ENCODE peak calls at places on chromosomes 5 and 9, in four cellular contexts. One of them, this sample, is unnamed.

GRCh38 chr5:150498971-150499370 is 9.0 kb upstream of the NDST1 start:
- DNase-seq in cardiac muscle cell: no peak
- DNase-seq in Caki2: no peak
- DNase-seq in GM04504: no peak
- DNase-seq in this sample: no peak

GRCh38 chr9:2655411-2655901 is 33.9 kb downstream of the VLDLR start:
- DNase-seq in GM04504: peak
- DNase-seq in cardiac muscle cell: peak
- DNase-seq in Caki2: peak
- DNase-seq in this sample: no peak

GRCh38 chr5:144209421-144209820 is 38.7 kb downstream of the KCTD16 start:
- DNase-seq in cardiac muscle cell: no peak
- DNase-seq in GM04504: no peak
- DNase-seq in Caki2: no peak
- DNase-seq in this sample: no peak

GRCh38 chr5:144187699-144188294 is 17.1 kb downstream of the KCTD16 start:
- DNase-seq in GM04504: peak
- DNase-seq in Caki2: peak
- DNase-seq in cardiac muscle cell: no peak
- DNase-seq in this sample: no peak

GRCh38 chr9:133166392-133166791 is 2.7 kb upstream of the GBGT1 start:
- DNase-seq in GM04504: no peak
- DNase-seq in cardiac muscle cell: no peak
- DNase-seq in Caki2: no peak
- DNase-seq in this sample: no peak

GRCh38 chr9:137422668-137423000 is 328 bp downstream of the EXD3 start:
- DNase-seq in cardiac muscle cell: peak
- DNase-seq in Caki2: peak
- DNase-seq in GM04504: no peak
- DNase-seq in this sample: no peak

GRCh38 chr5:165779505-165779904 is 2274.1 kb downstream of the MAT2B start:
- DNase-seq in Caki2: no peak
- DNase-seq in cardiac muscle cell: no peak
- DNase-seq in GM04504: no peak
- DNase-seq in this sample: peak

GRCh38 chr9:34899535-34900158 is 58.4 kb upstream of the PHF24 start:
- DNase-seq in Caki2: peak
- DNase-seq in cardiac muscle cell: peak
- DNase-seq in GM04504: peak
- DNase-seq in this sample: peak

GRCh38 chr5:141869514-141869913 is 8.7 kb downstream of the PCDH1 start:
- DNase-seq in GM04504: no peak
- DNase-seq in Caki2: peak
- DNase-seq in cardiac muscle cell: no peak
- DNase-seq in this sample: no peak

GRCh38 chr5:141475625-141476131 is at the start of gene PCDHGC3:
- DNase-seq in cardiac muscle cell: peak
- DNase-seq in Caki2: peak
- DNase-seq in GM04504: peak
- DNase-seq in this sample: peak

GRCh38 chr9:71647094-71647591 is 121.2 kb downstream of the CEMIP2 start:
- DNase-seq in Caki2: no peak
- DNase-seq in GM04504: peak
- DNase-seq in cardiac muscle cell: no peak
- DNase-seq in this sample: no peak

GRCh38 chr9:78566948-78567675 is 270.2 kb downstream of the PSAT1 start:
- DNase-seq in GM04504: no peak
- DNase-seq in Caki2: peak
- DNase-seq in cardiac muscle cell: no peak
- DNase-seq in this sample: no peak

GRCh38 chr5:59193616-59194319 is 610.9 kb downstream of the RAB3C start:
- DNase-seq in Caki2: peak
- DNase-seq in cardiac muscle cell: peak
- DNase-seq in GM04504: peak
- DNase-seq in this sample: no peak

GRCh38 chr9:107999890-108000289 is 510.3 kb upstream of the KLF4 start:
- DNase-seq in Caki2: no peak
- DNase-seq in GM04504: no peak
- DNase-seq in cardiac muscle cell: no peak
- DNase-seq in this sample: no peak

GRCh38 chr9:91341258-91341746 is 20.4 kb downstream of the AUH start:
- DNase-seq in Caki2: no peak
- DNase-seq in GM04504: no peak
- DNase-seq in cardiac muscle cell: no peak
- DNase-seq in this sample: no peak

GRCh38 chr5:178111925-178112324 is 1.4 kb upstream of the N4BP3 start:
- DNase-seq in GM04504: peak
- DNase-seq in cardiac muscle cell: no peak
- DNase-seq in Caki2: no peak
- DNase-seq in this sample: no peak

GRCh38 chr9:137672907-137673791 is 54.3 kb downstream of the EHMT1 start:
- DNase-seq in cardiac muscle cell: peak
- DNase-seq in GM04504: peak
- DNase-seq in Caki2: peak
- DNase-seq in this sample: peak

GRCh38 chr5:150623152-150623877 is 17.1 kb upstream of the SYNPO start:
- DNase-seq in GM04504: no peak
- DNase-seq in Caki2: no peak
- DNase-seq in cardiac muscle cell: no peak
- DNase-seq in this sample: no peak

GRCh38 chr5:92652735-92653134 is 928.3 kb downstream of the NR2F1-AS1 start:
- DNase-seq in Caki2: no peak
- DNase-seq in cardiac muscle cell: no peak
- DNase-seq in GM04504: peak
- DNase-seq in this sample: no peak

GRCh38 chr5:136025900-136026299 is 2.9 kb upstream of the TGFBI start:
- DNase-seq in GM04504: no peak
- DNase-seq in Caki2: no peak
- DNase-seq in cardiac muscle cell: no peak
- DNase-seq in this sample: no peak

GRCh38 chr9:80995759-80996158 is 693.6 kb downstream of the TLE1 start:
- DNase-seq in Caki2: no peak
- DNase-seq in GM04504: no peak
- DNase-seq in cardiac muscle cell: no peak
- DNase-seq in this sample: no peak

GRCh38 chr9:133148351-133149129 is 15.2 kb downstream of the GBGT1 start:
- DNase-seq in cardiac muscle cell: peak
- DNase-seq in GM04504: no peak
- DNase-seq in Caki2: peak
- DNase-seq in this sample: peak

GRCh38 chr9:8799231-8800014 is 999.8 kb upstream of the DMAC1 start:
- DNase-seq in GM04504: no peak
- DNase-seq in cardiac muscle cell: peak
- DNase-seq in Caki2: no peak
- DNase-seq in this sample: no peak

GRCh38 chr9:5288591-5288990 is 15.9 kb downstream of the RLN2 start:
- DNase-seq in Caki2: no peak
- DNase-seq in GM04504: no peak
- DNase-seq in cardiac muscle cell: no peak
- DNase-seq in this sample: no peak

GRCh38 chr5:170338933-170339779 is 41.6 kb upstream of the LCP2 start:
- DNase-seq in GM04504: no peak
- DNase-seq in cardiac muscle cell: no peak
- DNase-seq in Caki2: no peak
- DNase-seq in this sample: no peak

This sample was measured in SK-N-DZ.